ENCODE peak calls at places on chromosomes 5 and 9, in ten cellular contexts. Y, H, Q, C, U, K, X, J, F and W are unnamed samples.

GRCh38 chr5:174581483-174581882 is 142.9 kb upstream of the MSX2 start:
- DNase-seq in Y (no peak), H (no peak), Q (no peak), C (no peak), U (peak; percentile 49), K (no peak), X (peak; percentile 40), J (no peak), F (no peak), W (no peak)

GRCh38 chr5:52283221-52283620 is 504.5 kb upstream of the ITGA1 start:
- DNase-seq in Y (no peak), H (no peak), Q (no peak), C (no peak), U (peak; percentile 4), K (no peak), X (no peak), J (no peak), F (no peak), W (no peak)

GRCh38 chr5:35138232-35138631 is 90.5 kb upstream of the AGXT2 start:
- DNase-seq in Y (no peak), H (no peak), Q (no peak), C (no peak), U (peak; percentile 84), K (no peak), X (no peak), J (no peak), F (no peak), W (no peak)

GRCh38 chr9:114988962-114989599 is 58.7 kb upstream of the TNFSF8 start:
- DNase-seq in Y (peak; percentile 52), H (no peak), Q (peak; percentile 79), C (no peak), U (peak; percentile 59), K (no peak), X (no peak), J (no peak), F (no peak), W (no peak)

GRCh38 chr5:151660616-151661015 is 26.1 kb downstream of the SPARC start:
- DNase-seq in Y (no peak), H (no peak), Q (no peak), C (no peak), U (peak; percentile 92), K (peak; percentile 47), X (no peak), J (no peak), F (no peak), W (no peak)

GRCh38 chr9:131347376-131348020 is 46.4 kb upstream of the PRRC2B start:
- DNase-seq in Y (no peak), H (no peak), Q (no peak), C (no peak), U (no peak), K (no peak), X (no peak), J (no peak), F (no peak), W (no peak)

GRCh38 chr9:121169094-121169601 is 32.5 kb downstream of the RAB14 start:
- DNase-seq in Y (no peak), H (no peak), Q (peak; percentile 68), C (no peak), U (peak; percentile 53), K (peak; percentile 17), X (peak; percentile 35), J (no peak), F (no peak), W (no peak)

GRCh38 chr5:139748505-139748826 is 47.1 kb upstream of the PSD2 start:
- DNase-seq in Y (no peak), H (no peak), Q (no peak), C (no peak), U (no peak), K (no peak), X (no peak), J (no peak), F (no peak), W (no peak)

GRCh38 chr9:6733831-6734230 is 23.9 kb upstream of the KDM4C start:
- DNase-seq in Y (no peak), H (no peak), Q (no peak), C (no peak), U (no peak), K (no peak), X (no peak), J (no peak), F (no peak), W (no peak)

GRCh38 chr5:122093861-122094650 is 16.0 kb upstream of the LOX start:
- DNase-seq in Y (no peak), H (no peak), Q (no peak), C (no peak), U (peak; percentile 86), K (no peak), X (no peak), J (no peak), F (no peak), W (no peak)

GRCh38 chr9:136983167-136983566 is 374 bp downstream of the LCNL1 start:
- DNase-seq in Y (no peak), H (no peak), Q (no peak), C (no peak), U (no peak), K (no peak), X (no peak), J (no peak), F (no peak), W (no peak)

GRCh38 chr9:107389617-107390071 is 99.9 kb downstream of the KLF4 start:
- DNase-seq in Y (no peak), H (no peak), Q (no peak), C (no peak), U (peak; percentile 83), K (no peak), X (no peak), J (no peak), F (no peak), W (no peak)

GRCh38 chr9:12808569-12808968 is 33.7 kb downstream of the LURAP1L start:
- DNase-seq in Y (no peak), H (no peak), Q (no peak), C (no peak), U (no peak), K (no peak), X (no peak), J (no peak), F (no peak), W (no peak)

GRCh38 chr9:2809692-2810423 is 34.0 kb downstream of the PUM3 start:
- DNase-seq in Y (no peak), H (no peak), Q (no peak), C (peak; percentile 19), U (peak; percentile 94), K (peak; percentile 65), X (peak; percentile 50), J (peak; percentile 52), F (no peak), W (no peak)

GRCh38 chr5:145101246-145101645 is 733.9 kb downstream of the PRELID2 start:
- DNase-seq in Y (no peak), H (no peak), Q (no peak), C (no peak), U (peak; percentile 8), K (no peak), X (peak; percentile 2), J (no peak), F (no peak), W (no peak)

GRCh38 chr5:16551628-16552027 is 65.2 kb downstream of the RETREG1 start:
- DNase-seq in Y (no peak), H (no peak), Q (no peak), C (no peak), U (no peak), K (no peak), X (no peak), J (no peak), F (no peak), W (no peak)

GRCh38 chr9:136084191-136084944 is 10.7 kb downstream of the NACC2 start:
- DNase-seq in Y (no peak), H (no peak), Q (no peak), C (no peak), U (no peak), K (no peak), X (no peak), J (no peak), F (no peak), W (no peak)

GRCh38 chr9:137243626-137244485 is 2.8 kb downstream of the TUBB4B start:
- DNase-seq in Y (no peak), H (no peak), Q (peak; percentile 73), C (no peak), U (peak; percentile 48), K (no peak), X (no peak), J (no peak), F (no peak), W (no peak)

GRCh38 chr5:56908942-56909293 is 478 bp upstream of the SETD9 start:
- DNase-seq in Y (no peak), H (no peak), Q (no peak), C (no peak), U (no peak), K (peak; percentile 76), X (no peak), J (no peak), F (no peak), W (peak; percentile 5)

GRCh38 chr5:148474025-148474511 is 90.3 kb downstream of the FBXO38 start:
- DNase-seq in Y (no peak), H (no peak), Q (no peak), C (peak; percentile 65), U (no peak), K (no peak), X (no peak), J (no peak), F (no peak), W (no peak)

GRCh38 chr9:129580211-129580915 is 40.5 kb downstream of the C9orf50 start:
- DNase-seq in Y (peak; percentile 60), H (no peak), Q (peak; percentile 93), C (no peak), U (no peak), K (no peak), X (no peak), J (no peak), F (no peak), W (no peak)

GRCh38 chr5:128015978-128016377 is 67.6 kb upstream of the SLC12A2 start:
- DNase-seq in Y (no peak), H (no peak), Q (no peak), C (no peak), U (peak; percentile 6), K (no peak), X (no peak), J (no peak), F (no peak), W (no peak)

GRCh38 chr5:59745422-59745863 is 148.1 kb downstream of the PDE4D start:
- DNase-seq in Y (no peak), H (no peak), Q (no peak), C (no peak), U (peak; percentile 86), K (no peak), X (peak; percentile 38), J (no peak), F (no peak), W (no peak)

GRCh38 chr5:125311743-125312142 is 565.3 kb upstream of the ZNF608 start:
- DNase-seq in Y (no peak), H (no peak), Q (no peak), C (peak; percentile 70), U (peak; percentile 87), K (peak; percentile 31), X (peak; percentile 25), J (peak; percentile 29), F (no peak), W (no peak)

GRCh38 chr5:57780306-57780958 is 297.8 kb upstream of the ACTBL2 start:
- DNase-seq in Y (no peak), H (no peak), Q (no peak), C (peak; percentile 60), U (no peak), K (no peak), X (no peak), J (peak; percentile 5), F (no peak), W (no peak)

GRCh38 chr9:127521919-127522304 is 70.6 kb downstream of the LRSAM1 start:
- DNase-seq in Y (no peak), H (no peak), Q (no peak), C (no peak), U (no peak), K (no peak), X (no peak), J (no peak), F (no peak), W (no peak)